ENCODE peak calls at places on chromosomes 3 and 15, in six cellular contexts. J, I, T, B, S and Z are unnamed samples.

GRCh38 chr3:161273589-161274218 is 52.6 kb downstream of the NMD3 start:
- DNase-seq in J (peak), I (no peak), T (no peak), B (peak), S (peak), Z (peak)

GRCh38 chr15:81940467-81941451 is 105.1 kb downstream of the MEX3B start:
- DNase-seq in J (no peak), I (no peak), T (no peak), B (peak), S (no peak), Z (no peak)

GRCh38 chr15:99054025-99054387 is 46.4 kb upstream of the PGPEP1L start:
- DNase-seq in J (no peak), I (no peak), T (no peak), B (no peak), S (no peak), Z (no peak)

GRCh38 chr15:42094512-42094963 is at the start of gene PLA2G4D:
- DNase-seq in J (no peak), I (no peak), T (no peak), B (no peak), S (no peak), Z (no peak)

GRCh38 chr3:177283983-177284382 is 86.7 kb upstream of the TBL1XR1 start:
- DNase-seq in J (no peak), I (no peak), T (no peak), B (no peak), S (no peak), Z (no peak)

GRCh38 chr3:113255854-113256615 is 44.7 kb downstream of the BOC start:
- DNase-seq in J (no peak), I (no peak), T (no peak), B (no peak), S (no peak), Z (no peak)

GRCh38 chr3:185715091-185715490 is 109.8 kb downstream of the IGF2BP2 start:
- DNase-seq in J (no peak), I (no peak), T (no peak), B (peak), S (no peak), Z (no peak)

GRCh38 chr3:194686414-194686815 is 732 bp downstream of the FAM43A start:
- DNase-seq in J (no peak), I (no peak), T (no peak), B (no peak), S (no peak), Z (no peak)

GRCh38 chr3:52428151-52429005 is 16.5 kb downstream of the SEMA3G start:
- DNase-seq in J (no peak), I (no peak), T (peak), B (peak), S (peak), Z (peak)

GRCh38 chr3:139718415-139718814 is 40.6 kb upstream of the NMNAT3 start:
- DNase-seq in J (no peak), I (no peak), T (no peak), B (peak), S (no peak), Z (peak)